ENCODE peak calls at places on chromosome 2, in nine cellular contexts. B, J, W, S, Q, U, D, I and V are unnamed samples.

GRCh38 chr2:42712934-42713333 is 51.0 kb downstream of the OXER1 start:
- DNase-seq in J (no peak), S (no peak), D (no peak), W (no peak), Q (no peak), B (no peak), U (no peak), I (no peak), V (no peak)

GRCh38 chr2:178485356-178485755 is 5.1 kb downstream of the PLEKHA3 start:
- DNase-seq in U (no peak), I (no peak), B (no peak), Q (no peak), D (no peak), S (no peak), W (no peak), J (no peak), V (no peak)

GRCh38 chr2:234674781-234675201 is 177.9 kb upstream of the ARL4C start:
- DNase-seq in S (no peak), W (no peak), J (no peak), U (no peak), I (no peak), Q (no peak), B (no peak), D (no peak), V (no peak)

GRCh38 chr2:237278593-237278992 is 135.4 kb downstream of the COL6A3 start:
- DNase-seq in D (no peak), U (no peak), S (no peak), W (no peak), B (peak), I (no peak), Q (no peak), J (no peak), V (no peak)

GRCh38 chr2:233414273-233414654 is 60.0 kb downstream of the DGKD start:
- DNase-seq in B (no peak), D (no peak), J (no peak), Q (no peak), S (no peak), W (no peak), I (no peak), U (no peak), V (no peak)

GRCh38 chr2:209508255-209508654 is 84.4 kb downstream of the MAP2 start:
- DNase-seq in J (no peak), W (no peak), U (no peak), B (no peak), I (no peak), S (no peak), Q (no peak), D (no peak), V (no peak)

GRCh38 chr2:10385501-10385900 is 62.6 kb downstream of the ODC1 start:
- DNase-seq in Q (no peak), J (no peak), U (no peak), W (no peak), D (no peak), I (no peak), B (peak), S (no peak), V (peak)

GRCh38 chr2:19933351-19933981 is 31.7 kb upstream of the TTC32 start:
- DNase-seq in W (no peak), Q (no peak), I (no peak), B (no peak), D (peak), J (no peak), S (peak), U (peak), V (no peak)

GRCh38 chr2:238100049-238100820 is at the start of gene ESPNL:
- DNase-seq in I (no peak), J (peak), D (no peak), S (no peak), W (peak), Q (no peak), B (no peak), U (no peak), V (no peak)

GRCh38 chr2:44952143-44952805 is 10.8 kb downstream of the SIX3 start:
- DNase-seq in S (peak), W (peak), I (peak), B (peak), J (peak), D (peak), Q (peak), U (no peak), V (peak)

GRCh38 chr2:184596819-184597411 is 1.4 kb upstream of the ZNF804A start:
- DNase-seq in W (peak), I (no peak), J (no peak), S (no peak), U (no peak), B (peak), Q (no peak), D (peak), V (peak)

GRCh38 chr2:120433816-120434290 is 87.9 kb downstream of the INHBB start:
- DNase-seq in B (no peak), J (no peak), U (no peak), I (no peak), W (no peak), D (no peak), Q (no peak), S (no peak), V (no peak)

GRCh38 chr2:160910681-160911080 is 249.5 kb upstream of the TANK start:
- DNase-seq in S (peak), B (no peak), I (no peak), Q (no peak), W (no peak), J (no peak), D (no peak), U (no peak), V (peak)

GRCh38 chr2:101349893-101350662 is 37.2 kb downstream of the CREG2 start:
- DNase-seq in W (no peak), I (peak), B (peak), J (no peak), D (no peak), Q (no peak), S (peak), U (no peak), V (peak)

GRCh38 chr2:105142239-105142638 is 99.3 kb upstream of the GPR45 start:
- DNase-seq in S (no peak), I (no peak), B (no peak), U (no peak), D (no peak), Q (no peak), J (no peak), W (no peak), V (no peak)

GRCh38 chr2:173307287-173307686 is 47.4 kb upstream of the CDCA7 start:
- DNase-seq in U (no peak), Q (no peak), S (peak), W (no peak), J (no peak), D (no peak), B (peak), I (no peak), V (peak)

GRCh38 chr2:3223080-3223923 is 154.3 kb downstream of the EIPR1 start:
- DNase-seq in J (no peak), Q (peak), I (no peak), U (no peak), S (peak), B (no peak), W (no peak), D (no peak), V (peak)

GRCh38 chr2:69620870-69621269 is 22.7 kb downstream of the AAK1 start:
- DNase-seq in D (no peak), J (no peak), Q (no peak), I (no peak), B (no peak), S (no peak), W (no peak), U (no peak), V (no peak)

GRCh38 chr2:42129487-42129852 is 39.7 kb upstream of the EML4 start:
- DNase-seq in D (no peak), S (no peak), Q (no peak), B (no peak), W (no peak), J (no peak), I (no peak), U (no peak), V (no peak)

GRCh38 chr2:140747097-140747496 is 1383.7 kb downstream of the LRP1B start:
- DNase-seq in U (no peak), W (no peak), S (no peak), D (no peak), Q (no peak), B (no peak), J (no peak), I (no peak), V (no peak)

GRCh38 chr2:183242937-183243336 is 118.7 kb downstream of the NUP35 start:
- DNase-seq in U (peak), Q (no peak), S (peak), I (no peak), D (peak), J (peak), W (no peak), B (peak), V (peak)

GRCh38 chr2:18901255-18901654 is 311.9 kb upstream of the NT5C1B start:
- DNase-seq in U (no peak), I (no peak), B (peak), J (no peak), Q (no peak), W (no peak), S (no peak), D (no peak), V (no peak)

GRCh38 chr2:72605836-72606442 is 219.9 kb downstream of the EXOC6B start:
- DNase-seq in D (peak), W (peak), U (no peak), Q (no peak), B (no peak), I (no peak), S (peak), J (no peak), V (no peak)

GRCh38 chr2:207474871-207475485 is 54.8 kb upstream of the CREB1 start:
- DNase-seq in B (peak), U (no peak), I (peak), J (peak), W (peak), S (peak), D (peak), Q (no peak), V (peak)

GRCh38 chr2:66849128-66849527 is 414.2 kb downstream of the MEIS1 start:
- DNase-seq in U (no peak), Q (no peak), W (no peak), I (no peak), J (no peak), S (no peak), B (no peak), D (no peak), V (no peak)

GRCh38 chr2:17754773-17755425 is 961 bp downstream of the GEN1 start:
- DNase-seq in J (no peak), D (no peak), B (no peak), I (no peak), Q (no peak), S (peak), W (peak), U (no peak), V (no peak)

GRCh38 chr2:104415284-104415683 is 438.6 kb upstream of the POU3F3 start:
- DNase-seq in J (no peak), D (no peak), B (no peak), W (no peak), I (no peak), U (no peak), Q (no peak), S (no peak), V (no peak)

GRCh38 chr2:142234701-142235100 is 103.9 kb upstream of the LRP1B start:
- DNase-seq in W (no peak), B (no peak), J (no peak), S (no peak), I (no peak), U (no peak), Q (no peak), D (no peak), V (no peak)

GRCh38 chr2:193818801-193819499 is 1624.2 kb upstream of the TMEFF2 start:
- DNase-seq in D (no peak), Q (no peak), U (no peak), J (no peak), S (no peak), W (no peak), B (no peak), I (no peak), V (no peak)

GRCh38 chr2:54740333-54740732 is 16.9 kb downstream of the EML6 start:
- DNase-seq in D (no peak), W (no peak), Q (no peak), S (no peak), J (no peak), B (no peak), I (no peak), U (no peak), V (no peak)

GRCh38 chr2:12363138-12363537 is 353.6 kb upstream of the TRIB2 start:
- DNase-seq in Q (no peak), J (no peak), W (no peak), B (no peak), U (no peak), D (no peak), S (no peak), I (no peak), V (no peak)

GRCh38 chr2:107597507-107597906 is 229.2 kb upstream of the RGPD4 start:
- DNase-seq in D (no peak), Q (no peak), I (no peak), U (no peak), W (no peak), J (no peak), S (no peak), B (no peak), V (no peak)

GRCh38 chr2:172247203-172247602 is 144.5 kb upstream of the DLX2 start:
- DNase-seq in B (no peak), U (no peak), Q (no peak), J (no peak), W (no peak), I (no peak), S (no peak), D (no peak), V (no peak)

GRCh38 chr2:68756178-68756577 is 21.6 kb downstream of the ARHGAP25 start:
- DNase-seq in S (peak), B (no peak), W (no peak), J (no peak), I (no peak), U (no peak), Q (no peak), D (no peak), V (no peak)

GRCh38 chr2:219520079-219520478 is 5.8 kb downstream of the ASIC4 start:
- DNase-seq in S (no peak), W (peak), Q (no peak), J (no peak), I (no peak), D (no peak), B (no peak), U (no peak), V (no peak)

GRCh38 chr2:75465317-75465998 is 95.3 kb downstream of the EVA1A start:
- DNase-seq in D (peak), U (no peak), B (no peak), I (peak), J (peak), W (no peak), S (peak), Q (no peak), V (no peak)

GRCh38 chr2:215354771-215355695 is 43.2 kb downstream of the ATIC start:
- DNase-seq in W (no peak), U (no peak), J (no peak), D (no peak), Q (no peak), I (no peak), S (no peak), B (no peak), V (no peak)

GRCh38 chr2:37389984-37390765 is 45.7 kb downstream of the QPCT start:
- DNase-seq in J (peak), Q (peak), I (peak), S (peak), B (no peak), U (peak), D (peak), W (no peak), V (peak)